ENCODE peak calls at places on chromosomes 16 and 17, in six cellular contexts. C is A549, S is SK-N-SH, U is HepG2, P is IMR-90, O is K562. N is an unnamed sample.

GRCh38 chr16:11914210-11914758 is 1.5 kb downstream of the GSPT1 start:
- DNase-seq in S (no peak), C (no peak), P (no peak), O (no peak), U (no peak), N (no peak)

GRCh38 chr16:46972971-46973456 is 460 bp downstream of the DNAJA2 start:
- DNase-seq in U (peak), C (no peak), O (peak), S (peak), P (no peak), N (no peak)

GRCh38 chr17:12514596-12514995 is 151.1 kb upstream of the MYOCD start:
- DNase-seq in S (no peak), C (no peak), O (no peak), P (no peak), U (no peak), N (no peak)

GRCh38 chr16:11340710-11341109 is 4.5 kb upstream of the RMI2 start:
- DNase-seq in P (no peak), C (no peak), O (no peak), S (no peak), U (peak), N (no peak)

GRCh38 chr16:70694088-70694487 is 8.2 kb upstream of the MTSS2 start:
- DNase-seq in S (no peak), P (peak), C (peak), U (no peak), O (no peak), N (no peak)

GRCh38 chr17:62808576-62808970 is 459 bp upstream of the MARCHF10 start:
- DNase-seq in P (no peak), C (no peak), U (no peak), O (no peak), S (no peak), N (no peak)

GRCh38 chr16:50752481-50753235 is 10.8 kb downstream of the CYLD start:
- DNase-seq in O (no peak), U (no peak), C (no peak), S (no peak), P (no peak), N (no peak)

GRCh38 chr17:79844869-79845600 is 5.8 kb upstream of the CBX4 start:
- DNase-seq in P (no peak), O (peak), S (peak), U (peak), C (peak), N (no peak)

GRCh38 chr17:31388770-31389672 is 2.5 kb upstream of the RAB11FIP4 start:
- DNase-seq in U (no peak), S (peak), P (no peak), O (peak), C (peak), N (no peak)

DNA sequence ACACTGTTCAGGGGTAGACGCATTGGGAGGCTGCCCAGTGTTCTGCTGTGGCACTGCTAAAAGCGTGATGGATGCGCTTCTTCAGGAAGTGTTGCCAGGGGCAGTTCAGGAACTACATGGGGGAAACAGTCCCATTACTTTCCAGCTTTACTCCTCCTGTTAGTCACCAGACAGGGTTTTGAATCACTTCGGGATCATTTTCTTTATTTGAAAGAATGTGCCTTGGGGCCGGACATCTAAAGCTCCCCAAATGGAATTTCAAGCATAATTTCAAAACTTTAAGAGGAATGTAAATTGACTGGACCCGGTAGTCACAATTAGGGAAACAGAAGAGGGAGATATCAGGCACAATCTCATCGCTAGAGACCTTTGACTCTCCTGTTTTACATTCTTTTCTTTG is 1.3 kb upstream of the KRTAP2-1 start:
- DNase-seq in C (no peak), P (peak), U (peak), O (no peak), S (no peak), N (no peak)
- TF ChIP-seq RFX5 in C (no peak), P (no peak), U (no peak), O (no peak), S (no peak), N (no peak)

GRCh38 chr17:44039829-44040635 is 25.3 kb upstream of the TMEM101 start:
- DNase-seq in P (peak), C (no peak), S (no peak), O (no peak), U (no peak), N (no peak)
- TF ChIP-seq RFX5 in P (no peak), C (no peak), S (no peak), O (no peak), U (no peak), N (no peak)

GRCh38 chr17:18039535-18040286 is 503 bp downstream of the GID4 start:
- DNase-seq in O (no peak), C (peak), S (peak), P (no peak), U (no peak), N (no peak)
- TF ChIP-seq RFX5 in O (no peak), C (no peak), S (no peak), P (no peak), U (no peak), N (no peak)

DNA sequence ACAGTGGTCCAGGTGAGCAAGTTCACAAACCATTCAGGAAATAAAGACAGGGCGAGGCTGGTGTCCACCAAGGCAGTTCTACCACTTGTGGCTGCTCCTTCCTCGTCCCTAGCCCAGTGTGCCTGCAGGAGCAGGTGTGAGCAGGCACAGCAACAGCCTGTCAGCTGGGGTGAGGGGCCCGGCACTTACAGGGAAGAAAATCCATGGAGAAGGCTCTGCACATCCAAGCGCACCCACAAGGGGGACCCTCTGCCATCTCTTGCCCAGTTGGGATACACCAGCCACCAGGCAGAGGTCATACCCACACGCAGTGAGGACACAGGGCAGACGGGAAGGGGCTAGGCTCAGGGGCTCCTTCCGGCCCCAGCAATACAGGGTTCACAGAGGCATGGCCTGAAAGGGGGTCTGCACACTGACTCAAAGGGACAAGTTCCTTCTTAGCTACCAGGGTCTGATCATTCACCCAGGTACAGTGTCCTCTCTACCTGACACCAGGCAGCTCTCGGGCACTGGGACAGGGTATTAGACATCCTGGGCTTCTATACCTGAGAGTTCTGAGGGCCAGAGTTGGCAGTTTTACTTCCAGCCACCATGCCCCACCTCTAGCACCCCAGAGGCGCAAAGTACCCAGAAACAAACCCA is 27.0 kb downstream of the CDIP1 start:
- DNase-seq in O (peak), U (peak), P (peak), C (peak), S (peak), N (no peak)
- TF ChIP-seq RFX5 in O (no peak), U (no peak), P (no peak), C (no peak), S (no peak), N (no peak)